ENCODE peak calls at places on chromosomes 11 and 22, in four cellular contexts. One of them, this sample, is unnamed.

GRCh38 chr11:106644824-106645223 is 373.5 kb downstream of the GUCY1A2 start:
- DNase-seq in transverse colon: no peak
- DNase-seq in ovary: no peak
- DNase-seq in breast epithelium: no peak
- DNase-seq in this sample: no peak

GRCh38 chr11:69245491-69246345 is 48.2 kb upstream of the MYEOV start:
- DNase-seq in transverse colon: no peak
- DNase-seq in ovary: no peak
- DNase-seq in breast epithelium: no peak
- DNase-seq in this sample: no peak

GRCh38 chr11:115572551-115572950 is 68.3 kb upstream of the CADM1 start:
- DNase-seq in transverse colon: no peak
- DNase-seq in ovary: no peak
- DNase-seq in breast epithelium: no peak
- DNase-seq in this sample: no peak

GRCh38 chr22:42385691-42386090 is 46.5 kb downstream of the NFAM1 start:
- DNase-seq in transverse colon: no peak
- DNase-seq in ovary: no peak
- DNase-seq in breast epithelium: no peak
- DNase-seq in this sample: no peak

GRCh38 chr11:9180784-9181183 is 84.4 kb downstream of the DENND5A start:
- DNase-seq in transverse colon: no peak
- DNase-seq in ovary: no peak
- DNase-seq in breast epithelium: no peak
- DNase-seq in this sample: no peak

GRCh38 chr11:88338223-88338661 is 706 bp upstream of the CTSC start:
- DNase-seq in transverse colon: peak; percentile 60
- DNase-seq in ovary: peak; percentile 30
- DNase-seq in breast epithelium: no peak
- DNase-seq in this sample: no peak

GRCh38 chr11:122556605-122557004 is 98.9 kb upstream of the UBASH3B start:
- DNase-seq in transverse colon: peak; percentile 8
- DNase-seq in ovary: no peak
- DNase-seq in breast epithelium: no peak
- DNase-seq in this sample: no peak

GRCh38 chr22:44530106-44530505 is 32.1 kb upstream of the RTL6 start:
- DNase-seq in transverse colon: no peak
- DNase-seq in ovary: no peak
- DNase-seq in breast epithelium: no peak
- DNase-seq in this sample: no peak

GRCh38 chr22:36644333-36644757 is 59.2 kb downstream of the CACNG2 start:
- DNase-seq in transverse colon: no peak
- DNase-seq in ovary: no peak
- DNase-seq in breast epithelium: no peak
- DNase-seq in this sample: peak; percentile 37

GRCh38 chr11:86923993-86924766 is 31.0 kb downstream of the FZD4 start:
- DNase-seq in transverse colon: no peak
- DNase-seq in ovary: no peak
- DNase-seq in breast epithelium: no peak
- DNase-seq in this sample: no peak

GRCh38 chr22:46652930-46653331 is 32.7 kb downstream of the GRAMD4 start:
- DNase-seq in transverse colon: no peak
- DNase-seq in ovary: no peak
- DNase-seq in breast epithelium: no peak
- DNase-seq in this sample: no peak

GRCh38 chr11:20060180-20060579 is 100.1 kb downstream of the DBX1 start:
- DNase-seq in transverse colon: no peak
- DNase-seq in ovary: no peak
- DNase-seq in breast epithelium: no peak
- DNase-seq in this sample: no peak

GRCh38 chr22:47232753-47233152 is 470.3 kb downstream of the TBC1D22A start:
- DNase-seq in transverse colon: no peak
- DNase-seq in ovary: no peak
- DNase-seq in breast epithelium: no peak
- DNase-seq in this sample: no peak

GRCh38 chr11:134823970-134824369 is 411.9 kb upstream of the B3GAT1 start:
- DNase-seq in transverse colon: no peak
- DNase-seq in ovary: no peak
- DNase-seq in breast epithelium: no peak
- DNase-seq in this sample: no peak

GRCh38 chr22:46578824-46579561 is 41.2 kb upstream of the GRAMD4 start:
- DNase-seq in transverse colon: peak; percentile 60
- DNase-seq in ovary: no peak
- DNase-seq in breast epithelium: no peak
- DNase-seq in this sample: no peak

GRCh38 chr11:114026355-114026754 is 33.2 kb upstream of the ZBTB16 start:
- DNase-seq in transverse colon: no peak
- DNase-seq in ovary: no peak
- DNase-seq in breast epithelium: no peak
- DNase-seq in this sample: no peak

GRCh38 chr11:123253909-123254308 is 58.9 kb upstream of the CLMP start:
- DNase-seq in transverse colon: no peak
- DNase-seq in ovary: no peak
- DNase-seq in breast epithelium: no peak
- DNase-seq in this sample: no peak

GRCh38 chr22:43313497-43314474 is 29.4 kb downstream of the SCUBE1 start:
- DNase-seq in transverse colon: peak; percentile 31
- DNase-seq in ovary: no peak
- DNase-seq in breast epithelium: no peak
- DNase-seq in this sample: no peak

GRCh38 chr22:31020334-31020733 is 51.3 kb downstream of the TUG1 start:
- DNase-seq in transverse colon: no peak
- DNase-seq in ovary: no peak
- DNase-seq in breast epithelium: no peak
- DNase-seq in this sample: no peak

GRCh38 chr22:37377927-37378326 is 49.4 kb downstream of the ELFN2 start:
- DNase-seq in transverse colon: no peak
- DNase-seq in ovary: no peak
- DNase-seq in breast epithelium: no peak
- DNase-seq in this sample: no peak

GRCh38 chr11:65927904-65928397 is 8.7 kb downstream of the DRAP1 start:
- DNase-seq in transverse colon: peak; percentile 73
- DNase-seq in ovary: no peak
- DNase-seq in breast epithelium: no peak
- DNase-seq in this sample: no peak

GRCh38 chr11:59556115-59556882 is 45.0 kb downstream of the OR4D9 start:
- DNase-seq in transverse colon: no peak
- DNase-seq in ovary: peak; percentile 45
- DNase-seq in breast epithelium: no peak
- DNase-seq in this sample: no peak

GRCh38 chr11:18394928-18395734 is 768 bp downstream of the LDHA start:
- DNase-seq in transverse colon: peak; percentile 34
- DNase-seq in ovary: no peak
- DNase-seq in breast epithelium: peak; percentile 23
- DNase-seq in this sample: no peak

GRCh38 chr11:19913236-19913892 is 200.7 kb downstream of the NAV2 start:
- DNase-seq in transverse colon: no peak
- DNase-seq in ovary: no peak
- DNase-seq in breast epithelium: no peak
- DNase-seq in this sample: no peak

GRCh38 chr11:117384045-117384444 is 56.4 kb downstream of the CEP164 start:
- DNase-seq in transverse colon: no peak
- DNase-seq in ovary: no peak
- DNase-seq in breast epithelium: no peak
- DNase-seq in this sample: peak; percentile 84

GRCh38 chr22:25829808-25830777 is 88.1 kb downstream of the MYO18B start:
- DNase-seq in transverse colon: no peak
- DNase-seq in ovary: no peak
- DNase-seq in breast epithelium: no peak
- DNase-seq in this sample: no peak

GRCh38 chr11:91272089-91272488 is 952.5 kb upstream of the FAT3 start:
- DNase-seq in transverse colon: no peak
- DNase-seq in ovary: no peak
- DNase-seq in breast epithelium: no peak
- DNase-seq in this sample: no peak

GRCh38 chr11:57616595-57616994 is 19.1 kb downstream of the SERPING1 start:
- DNase-seq in transverse colon: no peak
- DNase-seq in ovary: no peak
- DNase-seq in breast epithelium: no peak
- DNase-seq in this sample: no peak

GRCh38 chr22:20887375-20887774 is 28.6 kb downstream of the SNAP29 start:
- DNase-seq in transverse colon: no peak
- DNase-seq in ovary: no peak
- DNase-seq in breast epithelium: no peak
- DNase-seq in this sample: no peak

GRCh38 chr11:8273281-8273680 is 9.6 kb upstream of the LMO1 start:
- DNase-seq in transverse colon: no peak
- DNase-seq in ovary: no peak
- DNase-seq in breast epithelium: no peak
- DNase-seq in this sample: no peak

GRCh38 chr11:34065505-34066203 is 14.1 kb downstream of the CAPRIN1 start:
- DNase-seq in transverse colon: no peak
- DNase-seq in ovary: no peak
- DNase-seq in breast epithelium: no peak
- DNase-seq in this sample: no peak

GRCh38 chr22:27094633-27095308 is 437.4 kb downstream of the MIAT start:
- DNase-seq in transverse colon: no peak
- DNase-seq in ovary: no peak
- DNase-seq in breast epithelium: no peak
- DNase-seq in this sample: no peak

GRCh38 chr11:66549696-66550095 is 3.0 kb downstream of the ACTN3 start:
- DNase-seq in transverse colon: no peak
- DNase-seq in ovary: no peak
- DNase-seq in breast epithelium: no peak
- DNase-seq in this sample: no peak

GRCh38 chr22:39417641-39418040 is 18.1 kb downstream of the TAB1 start:
- DNase-seq in transverse colon: no peak
- DNase-seq in ovary: no peak
- DNase-seq in breast epithelium: no peak
- DNase-seq in this sample: no peak

GRCh38 chr11:77175869-77176539 is 48.0 kb downstream of the MYO7A start:
- DNase-seq in transverse colon: no peak
- DNase-seq in ovary: no peak
- DNase-seq in breast epithelium: no peak
- DNase-seq in this sample: no peak

GRCh38 chr11:133678211-133678610 is 145.9 kb upstream of the OPCML start:
- DNase-seq in transverse colon: no peak
- DNase-seq in ovary: no peak
- DNase-seq in breast epithelium: no peak
- DNase-seq in this sample: no peak

GRCh38 chr11:133679896-133680295 is 147.6 kb upstream of the OPCML start:
- DNase-seq in transverse colon: no peak
- DNase-seq in ovary: no peak
- DNase-seq in breast epithelium: no peak
- DNase-seq in this sample: no peak

DNA sequence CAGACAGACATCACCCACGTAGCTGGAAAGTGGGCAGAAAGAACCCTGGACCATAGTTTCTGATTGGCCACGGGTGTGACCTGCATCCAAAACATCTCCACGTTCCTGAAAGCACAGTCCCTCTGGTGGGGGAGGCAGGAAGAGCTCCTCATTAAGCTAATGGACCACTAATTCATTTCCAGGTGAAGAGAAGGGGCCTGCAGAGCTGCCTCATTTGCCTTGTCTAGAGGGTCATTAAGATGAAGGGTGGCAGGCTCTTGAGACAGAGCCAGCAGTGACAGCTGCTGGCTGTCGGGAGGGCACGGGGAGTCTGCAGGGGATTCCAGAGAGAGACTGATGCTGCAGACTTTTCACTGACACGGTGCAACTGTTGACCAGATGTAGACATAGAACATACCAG is 149.6 kb upstream of the OPCML start:
- DNase-seq in transverse colon: no peak
- DNase-seq in ovary: no peak
- DNase-seq in breast epithelium: no peak
- DNase-seq in this sample: no peak
- TF ChIP-seq CTCF in transverse colon: no peak
- TF ChIP-seq CTCF in ovary: no peak
- TF ChIP-seq CTCF in breast epithelium: no peak
- TF ChIP-seq CTCF in this sample: no peak

DNA sequence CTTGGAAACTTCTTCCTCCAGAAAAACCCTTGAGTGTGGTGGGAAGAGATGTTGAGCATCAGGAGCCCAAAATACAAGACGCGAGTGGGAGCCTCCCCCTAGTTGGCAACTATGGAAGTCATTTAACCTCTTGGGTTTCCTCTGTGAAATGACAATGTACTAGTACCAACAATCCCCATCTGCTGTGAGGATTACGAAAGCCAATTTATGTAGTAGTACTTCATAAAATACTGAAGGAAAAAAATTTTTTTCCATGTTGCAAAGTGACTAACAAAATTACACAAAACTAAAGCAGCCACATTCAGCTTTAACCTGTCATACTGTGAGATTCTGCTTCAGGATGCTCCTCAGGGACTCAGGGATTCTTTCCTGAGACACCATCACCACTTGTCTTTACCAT is 595 bp upstream of the SLC25A17 start:
- DNase-seq in transverse colon: no peak
- DNase-seq in ovary: no peak
- DNase-seq in breast epithelium: no peak
- DNase-seq in this sample: no peak
- H3K4me3 ChIP-seq in transverse colon: peak overlapping the region; percentile 67
- H3K4me3 ChIP-seq in ovary: peak overlapping the region; percentile 81
- H3K4me3 ChIP-seq in breast epithelium: peak overlapping the region; percentile 93
- H3K4me3 ChIP-seq in this sample: peak overlapping the region; percentile 100

DNA sequence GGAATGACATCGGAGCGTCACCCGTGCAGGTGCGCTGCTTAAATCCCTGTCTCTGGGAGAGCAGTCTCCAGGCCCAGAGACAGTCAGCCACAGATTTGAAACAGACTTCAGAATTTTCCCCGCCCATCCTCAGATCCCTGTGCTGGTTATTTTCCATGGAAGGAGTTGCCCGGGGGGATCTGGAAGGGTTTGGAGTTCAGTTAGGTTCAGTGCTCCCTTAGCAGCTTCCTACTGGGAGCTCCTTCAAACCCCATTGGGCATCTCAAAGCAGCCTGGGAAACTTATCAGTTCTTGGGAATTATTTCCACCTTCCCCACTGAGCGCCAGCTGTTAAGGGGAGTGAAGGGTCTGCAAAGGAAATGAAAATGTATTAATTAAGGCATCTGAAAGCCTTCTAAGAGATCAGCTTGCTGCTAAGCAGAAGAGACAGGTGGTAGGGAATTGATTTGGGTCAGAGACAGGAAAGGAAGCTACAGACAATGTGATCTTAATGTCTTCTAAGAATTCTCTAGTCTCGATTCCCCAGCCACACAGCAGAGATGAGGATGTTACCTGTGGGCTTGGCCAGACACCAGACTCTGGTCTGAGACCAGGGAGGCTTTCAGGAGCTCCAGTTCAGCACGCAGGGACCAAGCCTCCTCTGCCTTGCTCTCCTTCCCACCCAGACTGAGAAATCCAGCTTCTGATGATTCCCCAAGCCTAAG is 106.2 kb upstream of the TBCEL start:
- DNase-seq in transverse colon: no peak
- DNase-seq in ovary: no peak
- DNase-seq in breast epithelium: peak; percentile 18
- DNase-seq in this sample: no peak
- H3K27me3 ChIP-seq in transverse colon: no peaks in the 10 kb centered on the region
- H3K27me3 ChIP-seq in ovary: no peaks in the 10 kb centered on the region
- H3K27me3 ChIP-seq in breast epithelium: no peaks in the 10 kb centered on the region
- H3K27me3 ChIP-seq in this sample: no peaks in the 10 kb centered on the region

GRCh38 chr11:95372097-95372656 is 141.2 kb upstream of the SESN3 start:
- DNase-seq in transverse colon: no peak
- DNase-seq in ovary: no peak
- DNase-seq in breast epithelium: no peak
- DNase-seq in this sample: no peak
- TF ChIP-seq CTCF in transverse colon: no peak
- TF ChIP-seq CTCF in ovary: no peak
- TF ChIP-seq CTCF in breast epithelium: no peak
- TF ChIP-seq CTCF in this sample: no peak

GRCh38 chr22:50697667-50698506 is 25.3 kb downstream of the SHANK3 start:
- DNase-seq in transverse colon: no peak
- DNase-seq in ovary: no peak
- DNase-seq in breast epithelium: no peak
- DNase-seq in this sample: no peak
- H3K4me3 ChIP-seq in transverse colon: peak overlapping the region; percentile 39
- H3K4me3 ChIP-seq in ovary: peak overlapping the region; percentile 12
- H3K4me3 ChIP-seq in breast epithelium: peak overlapping the region; percentile 58
- H3K4me3 ChIP-seq in this sample: peak overlapping the region; percentile 41

This sample was measured in BJ.